ENCODE peak calls at places on chromosomes 2 and 18, in eight cellular contexts. One of them, this sample, is unnamed.

GRCh38 chr2:189581354-189582139 is 961 bp upstream of the SLC40A1 start:
- DNase-seq in nucleus accumbens: no peak
- DNase-seq in A172: no peak
- DNase-seq in IMR-90: no peak
- DNase-seq in activated T-cell treated with anti-CD3 and anti-CD28 coated beads for 24 hours: no peak
- DNase-seq in hypothalamus: no peak
- DNase-seq in ACHN: peak
- DNase-seq in stimulated activated CD4-positive, alpha-beta T cell treated with anti-CD3 and anti-CD28 coated beads, Interleukin-1b, Interleukin-23, amount 100 ng/mL, for 24 hours: no peak
- DNase-seq in this sample: no peak

GRCh38 chr2:19714926-19715325 is 186.9 kb downstream of the TTC32 start:
- DNase-seq in nucleus accumbens: no peak
- DNase-seq in A172: no peak
- DNase-seq in IMR-90: peak
- DNase-seq in activated T-cell treated with anti-CD3 and anti-CD28 coated beads for 24 hours: no peak
- DNase-seq in hypothalamus: no peak
- DNase-seq in ACHN: no peak
- DNase-seq in stimulated activated CD4-positive, alpha-beta T cell treated with anti-CD3 and anti-CD28 coated beads, Interleukin-1b, Interleukin-23, amount 100 ng/mL, for 24 hours: no peak
- DNase-seq in this sample: no peak

GRCh38 chr2:128622916-128623620 is 304.4 kb upstream of the HS6ST1 start:
- DNase-seq in nucleus accumbens: no peak
- DNase-seq in A172: no peak
- DNase-seq in IMR-90: peak
- DNase-seq in activated T-cell treated with anti-CD3 and anti-CD28 coated beads for 24 hours: no peak
- DNase-seq in hypothalamus: no peak
- DNase-seq in ACHN: no peak
- DNase-seq in stimulated activated CD4-positive, alpha-beta T cell treated with anti-CD3 and anti-CD28 coated beads, Interleukin-1b, Interleukin-23, amount 100 ng/mL, for 24 hours: no peak
- DNase-seq in this sample: no peak

GRCh38 chr2:8604262-8604661 is 77.6 kb upstream of the ID2 start:
- DNase-seq in nucleus accumbens: no peak
- DNase-seq in A172: no peak
- DNase-seq in IMR-90: peak
- DNase-seq in activated T-cell treated with anti-CD3 and anti-CD28 coated beads for 24 hours: no peak
- DNase-seq in hypothalamus: no peak
- DNase-seq in ACHN: no peak
- DNase-seq in stimulated activated CD4-positive, alpha-beta T cell treated with anti-CD3 and anti-CD28 coated beads, Interleukin-1b, Interleukin-23, amount 100 ng/mL, for 24 hours: no peak
- DNase-seq in this sample: no peak

GRCh38 chr18:76670564-76671288 is 151.6 kb upstream of the ZNF236 start:
- DNase-seq in nucleus accumbens: no peak
- DNase-seq in A172: no peak
- DNase-seq in IMR-90: no peak
- DNase-seq in activated T-cell treated with anti-CD3 and anti-CD28 coated beads for 24 hours: no peak
- DNase-seq in hypothalamus: no peak
- DNase-seq in ACHN: no peak
- DNase-seq in stimulated activated CD4-positive, alpha-beta T cell treated with anti-CD3 and anti-CD28 coated beads, Interleukin-1b, Interleukin-23, amount 100 ng/mL, for 24 hours: no peak
- DNase-seq in this sample: no peak

GRCh38 chr2:33730801-33731200 is 131.7 kb upstream of the FAM98A start:
- DNase-seq in nucleus accumbens: no peak
- DNase-seq in A172: no peak
- DNase-seq in IMR-90: no peak
- DNase-seq in activated T-cell treated with anti-CD3 and anti-CD28 coated beads for 24 hours: no peak
- DNase-seq in hypothalamus: no peak
- DNase-seq in ACHN: no peak
- DNase-seq in stimulated activated CD4-positive, alpha-beta T cell treated with anti-CD3 and anti-CD28 coated beads, Interleukin-1b, Interleukin-23, amount 100 ng/mL, for 24 hours: no peak
- DNase-seq in this sample: no peak

GRCh38 chr2:98731709-98732349 is 897 bp upstream of the MGAT4A start:
- DNase-seq in nucleus accumbens: no peak
- DNase-seq in A172: no peak
- DNase-seq in IMR-90: no peak
- DNase-seq in activated T-cell treated with anti-CD3 and anti-CD28 coated beads for 24 hours: no peak
- DNase-seq in hypothalamus: no peak
- DNase-seq in ACHN: no peak
- DNase-seq in stimulated activated CD4-positive, alpha-beta T cell treated with anti-CD3 and anti-CD28 coated beads, Interleukin-1b, Interleukin-23, amount 100 ng/mL, for 24 hours: no peak
- DNase-seq in this sample: no peak

GRCh38 chr18:59518705-59519104 is 159.6 kb upstream of the LMAN1 start:
- DNase-seq in nucleus accumbens: no peak
- DNase-seq in A172: no peak
- DNase-seq in IMR-90: no peak
- DNase-seq in activated T-cell treated with anti-CD3 and anti-CD28 coated beads for 24 hours: no peak
- DNase-seq in hypothalamus: no peak
- DNase-seq in ACHN: no peak
- DNase-seq in stimulated activated CD4-positive, alpha-beta T cell treated with anti-CD3 and anti-CD28 coated beads, Interleukin-1b, Interleukin-23, amount 100 ng/mL, for 24 hours: no peak
- DNase-seq in this sample: no peak

GRCh38 chr2:45130758-45131157 is 121.5 kb upstream of the SIX2 start:
- DNase-seq in nucleus accumbens: no peak
- DNase-seq in A172: no peak
- DNase-seq in IMR-90: no peak
- DNase-seq in activated T-cell treated with anti-CD3 and anti-CD28 coated beads for 24 hours: no peak
- DNase-seq in hypothalamus: no peak
- DNase-seq in ACHN: no peak
- DNase-seq in stimulated activated CD4-positive, alpha-beta T cell treated with anti-CD3 and anti-CD28 coated beads, Interleukin-1b, Interleukin-23, amount 100 ng/mL, for 24 hours: no peak
- DNase-seq in this sample: no peak

GRCh38 chr18:13446581-13447470 is 228.3 kb downstream of the LDLRAD4 start:
- DNase-seq in nucleus accumbens: no peak
- DNase-seq in A172: peak
- DNase-seq in IMR-90: no peak
- DNase-seq in activated T-cell treated with anti-CD3 and anti-CD28 coated beads for 24 hours: no peak
- DNase-seq in hypothalamus: no peak
- DNase-seq in ACHN: no peak
- DNase-seq in stimulated activated CD4-positive, alpha-beta T cell treated with anti-CD3 and anti-CD28 coated beads, Interleukin-1b, Interleukin-23, amount 100 ng/mL, for 24 hours: peak
- DNase-seq in this sample: no peak

GRCh38 chr2:239108459-239108858 is 260.6 kb downstream of the TWIST2 start:
- DNase-seq in nucleus accumbens: no peak
- DNase-seq in A172: no peak
- DNase-seq in IMR-90: no peak
- DNase-seq in activated T-cell treated with anti-CD3 and anti-CD28 coated beads for 24 hours: no peak
- DNase-seq in hypothalamus: no peak
- DNase-seq in ACHN: peak
- DNase-seq in stimulated activated CD4-positive, alpha-beta T cell treated with anti-CD3 and anti-CD28 coated beads, Interleukin-1b, Interleukin-23, amount 100 ng/mL, for 24 hours: no peak
- DNase-seq in this sample: no peak

GRCh38 chr2:77578354-77578753 is 56.2 kb upstream of the LRRTM4 start:
- DNase-seq in nucleus accumbens: no peak
- DNase-seq in A172: no peak
- DNase-seq in IMR-90: no peak
- DNase-seq in activated T-cell treated with anti-CD3 and anti-CD28 coated beads for 24 hours: no peak
- DNase-seq in hypothalamus: no peak
- DNase-seq in ACHN: no peak
- DNase-seq in stimulated activated CD4-positive, alpha-beta T cell treated with anti-CD3 and anti-CD28 coated beads, Interleukin-1b, Interleukin-23, amount 100 ng/mL, for 24 hours: no peak
- DNase-seq in this sample: no peak

GRCh38 chr2:113208995-113209868 is 35.5 kb downstream of the PSD4 start:
- DNase-seq in nucleus accumbens: no peak
- DNase-seq in A172: no peak
- DNase-seq in IMR-90: peak
- DNase-seq in activated T-cell treated with anti-CD3 and anti-CD28 coated beads for 24 hours: no peak
- DNase-seq in hypothalamus: no peak
- DNase-seq in ACHN: peak
- DNase-seq in stimulated activated CD4-positive, alpha-beta T cell treated with anti-CD3 and anti-CD28 coated beads, Interleukin-1b, Interleukin-23, amount 100 ng/mL, for 24 hours: no peak
- DNase-seq in this sample: no peak

GRCh38 chr2:238948765-238949641 is 101.1 kb downstream of the TWIST2 start:
- DNase-seq in nucleus accumbens: no peak
- DNase-seq in A172: peak
- DNase-seq in IMR-90: peak
- DNase-seq in activated T-cell treated with anti-CD3 and anti-CD28 coated beads for 24 hours: no peak
- DNase-seq in hypothalamus: no peak
- DNase-seq in ACHN: no peak
- DNase-seq in stimulated activated CD4-positive, alpha-beta T cell treated with anti-CD3 and anti-CD28 coated beads, Interleukin-1b, Interleukin-23, amount 100 ng/mL, for 24 hours: no peak
- DNase-seq in this sample: no peak

GRCh38 chr18:74196220-74197119 is 48.1 kb downstream of the TIMM21 start:
- DNase-seq in nucleus accumbens: no peak
- DNase-seq in A172: peak
- DNase-seq in IMR-90: peak
- DNase-seq in activated T-cell treated with anti-CD3 and anti-CD28 coated beads for 24 hours: peak
- DNase-seq in hypothalamus: no peak
- DNase-seq in ACHN: peak
- DNase-seq in stimulated activated CD4-positive, alpha-beta T cell treated with anti-CD3 and anti-CD28 coated beads, Interleukin-1b, Interleukin-23, amount 100 ng/mL, for 24 hours: peak
- DNase-seq in this sample: no peak

GRCh38 chr2:219736196-219736595 is 108.8 kb downstream of the SLC4A3 start:
- DNase-seq in nucleus accumbens: no peak
- DNase-seq in A172: peak
- DNase-seq in IMR-90: peak
- DNase-seq in activated T-cell treated with anti-CD3 and anti-CD28 coated beads for 24 hours: no peak
- DNase-seq in hypothalamus: no peak
- DNase-seq in ACHN: peak
- DNase-seq in stimulated activated CD4-positive, alpha-beta T cell treated with anti-CD3 and anti-CD28 coated beads, Interleukin-1b, Interleukin-23, amount 100 ng/mL, for 24 hours: no peak
- DNase-seq in this sample: no peak

This sample was measured in esophagus squamous epithelium.